ENCODE peak calls at places on chromosomes 12 and 14, in six cellular contexts. One of them, this sample, is unnamed.

GRCh38 chr14:68526420-68527105 is 266.3 kb downstream of the ZFP36L1 start:
- DNase-seq in GM12865: no peak
- DNase-seq in fibroblast of lung: no peak
- DNase-seq in ovary: no peak
- DNase-seq in thyroid gland: peak; percentile 61
- DNase-seq in fibroblast of the aortic adventitia: peak; percentile 37
- DNase-seq in this sample: no peak

GRCh38 chr12:87439990-87440827 is 589.0 kb downstream of the C12orf50 start:
- DNase-seq in fibroblast of the aortic adventitia: peak; percentile 96
- DNase-seq in GM12865: no peak
- DNase-seq in ovary: no peak
- DNase-seq in thyroid gland: no peak
- DNase-seq in fibroblast of lung: peak; percentile 92
- DNase-seq in this sample: no peak

GRCh38 chr14:85934123-85934885 is 404.4 kb downstream of the FLRT2 start:
- DNase-seq in thyroid gland: no peak
- DNase-seq in fibroblast of lung: peak; percentile 21
- DNase-seq in fibroblast of the aortic adventitia: peak; percentile 4
- DNase-seq in GM12865: peak; percentile 81
- DNase-seq in ovary: peak; percentile 13
- DNase-seq in this sample: peak; percentile 38

GRCh38 chr12:114440450-114441383 is 34.8 kb upstream of the TBX5 start:
- DNase-seq in GM12865: no peak
- DNase-seq in thyroid gland: no peak
- DNase-seq in fibroblast of lung: no peak
- DNase-seq in fibroblast of the aortic adventitia: no peak
- DNase-seq in ovary: no peak
- DNase-seq in this sample: no peak

GRCh38 chr12:4108803-4109345 is 164.7 kb upstream of the CCND2 start:
- DNase-seq in ovary: no peak
- DNase-seq in thyroid gland: no peak
- DNase-seq in GM12865: no peak
- DNase-seq in fibroblast of the aortic adventitia: no peak
- DNase-seq in fibroblast of lung: no peak
- DNase-seq in this sample: no peak

GRCh38 chr12:52824741-52825410 is 9.2 kb downstream of the KRT79 start:
- DNase-seq in ovary: no peak
- DNase-seq in fibroblast of lung: no peak
- DNase-seq in fibroblast of the aortic adventitia: no peak
- DNase-seq in thyroid gland: no peak
- DNase-seq in GM12865: no peak
- DNase-seq in this sample: no peak

GRCh38 chr12:9112076-9112853 is 3.5 kb downstream of the A2M start:
- DNase-seq in fibroblast of the aortic adventitia: no peak
- DNase-seq in GM12865: no peak
- DNase-seq in fibroblast of lung: no peak
- DNase-seq in ovary: no peak
- DNase-seq in thyroid gland: no peak
- DNase-seq in this sample: no peak

GRCh38 chr14:75514673-75515630 is 7.3 kb upstream of the BATF start:
- DNase-seq in ovary: no peak
- DNase-seq in thyroid gland: peak; percentile 37
- DNase-seq in fibroblast of the aortic adventitia: peak; percentile 30
- DNase-seq in GM12865: peak; percentile 90
- DNase-seq in fibroblast of lung: peak; percentile 41
- DNase-seq in this sample: no peak

GRCh38 chr14:81247271-81247766 is 26.6 kb upstream of the GTF2A1 start:
- DNase-seq in fibroblast of lung: no peak
- DNase-seq in ovary: no peak
- DNase-seq in GM12865: no peak
- DNase-seq in thyroid gland: peak; percentile 72
- DNase-seq in fibroblast of the aortic adventitia: no peak
- DNase-seq in this sample: no peak

GRCh38 chr12:22856120-22856699 is 231.2 kb downstream of the ETNK1 start:
- DNase-seq in fibroblast of lung: peak; percentile 67
- DNase-seq in ovary: no peak
- DNase-seq in fibroblast of the aortic adventitia: peak; percentile 69
- DNase-seq in thyroid gland: no peak
- DNase-seq in GM12865: peak; percentile 9
- DNase-seq in this sample: peak; percentile 10

GRCh38 chr12:15001733-15002471 is 29.1 kb downstream of the PDE6H start:
- DNase-seq in ovary: peak; percentile 63
- DNase-seq in thyroid gland: peak; percentile 51
- DNase-seq in GM12865: no peak
- DNase-seq in fibroblast of lung: peak; percentile 36
- DNase-seq in fibroblast of the aortic adventitia: peak; percentile 44
- DNase-seq in this sample: no peak

GRCh38 chr14:106308839-106309389 is 782.5 kb downstream of the TMEM121 start:
- DNase-seq in GM12865: peak; percentile 92
- DNase-seq in thyroid gland: no peak
- DNase-seq in ovary: no peak
- DNase-seq in fibroblast of the aortic adventitia: no peak
- DNase-seq in fibroblast of lung: no peak
- DNase-seq in this sample: peak; percentile 81

GRCh38 chr12:93825501-93825888 is 148.3 kb downstream of the CRADD start:
- DNase-seq in fibroblast of the aortic adventitia: peak; percentile 56
- DNase-seq in ovary: no peak
- DNase-seq in fibroblast of lung: no peak
- DNase-seq in thyroid gland: no peak
- DNase-seq in GM12865: no peak
- DNase-seq in this sample: no peak

GRCh38 chr14:88604213-88604612 is 41.4 kb downstream of the ZC3H14 start:
- DNase-seq in thyroid gland: no peak
- DNase-seq in fibroblast of the aortic adventitia: no peak
- DNase-seq in ovary: no peak
- DNase-seq in fibroblast of lung: no peak
- DNase-seq in GM12865: peak; percentile 33
- DNase-seq in this sample: no peak

GRCh38 chr12:111766608-111767361 is at the start of gene ALDH2:
- DNase-seq in ovary: peak; percentile 84
- DNase-seq in fibroblast of lung: peak; percentile 61
- DNase-seq in GM12865: peak; percentile 61
- DNase-seq in thyroid gland: peak; percentile 78
- DNase-seq in fibroblast of the aortic adventitia: peak; percentile 47
- DNase-seq in this sample: peak; percentile 70

GRCh38 chr12:90199008-90199407 is 490.4 kb upstream of the ATP2B1 start:
- DNase-seq in fibroblast of the aortic adventitia: peak; percentile 17
- DNase-seq in fibroblast of lung: peak; percentile 7
- DNase-seq in thyroid gland: no peak
- DNase-seq in ovary: no peak
- DNase-seq in GM12865: no peak
- DNase-seq in this sample: no peak

GRCh38 chr12:47885012-47885501 is 19.7 kb downstream of the VDR start:
- DNase-seq in GM12865: peak; percentile 82
- DNase-seq in fibroblast of lung: no peak
- DNase-seq in thyroid gland: no peak
- DNase-seq in fibroblast of the aortic adventitia: no peak
- DNase-seq in ovary: no peak
- DNase-seq in this sample: peak; percentile 58

GRCh38 chr12:93167841-93168492 is 209.8 kb upstream of the NUDT4 start:
- DNase-seq in thyroid gland: no peak
- DNase-seq in fibroblast of lung: no peak
- DNase-seq in GM12865: peak; percentile 89
- DNase-seq in ovary: no peak
- DNase-seq in fibroblast of the aortic adventitia: no peak
- DNase-seq in this sample: peak; percentile 54

DNA sequence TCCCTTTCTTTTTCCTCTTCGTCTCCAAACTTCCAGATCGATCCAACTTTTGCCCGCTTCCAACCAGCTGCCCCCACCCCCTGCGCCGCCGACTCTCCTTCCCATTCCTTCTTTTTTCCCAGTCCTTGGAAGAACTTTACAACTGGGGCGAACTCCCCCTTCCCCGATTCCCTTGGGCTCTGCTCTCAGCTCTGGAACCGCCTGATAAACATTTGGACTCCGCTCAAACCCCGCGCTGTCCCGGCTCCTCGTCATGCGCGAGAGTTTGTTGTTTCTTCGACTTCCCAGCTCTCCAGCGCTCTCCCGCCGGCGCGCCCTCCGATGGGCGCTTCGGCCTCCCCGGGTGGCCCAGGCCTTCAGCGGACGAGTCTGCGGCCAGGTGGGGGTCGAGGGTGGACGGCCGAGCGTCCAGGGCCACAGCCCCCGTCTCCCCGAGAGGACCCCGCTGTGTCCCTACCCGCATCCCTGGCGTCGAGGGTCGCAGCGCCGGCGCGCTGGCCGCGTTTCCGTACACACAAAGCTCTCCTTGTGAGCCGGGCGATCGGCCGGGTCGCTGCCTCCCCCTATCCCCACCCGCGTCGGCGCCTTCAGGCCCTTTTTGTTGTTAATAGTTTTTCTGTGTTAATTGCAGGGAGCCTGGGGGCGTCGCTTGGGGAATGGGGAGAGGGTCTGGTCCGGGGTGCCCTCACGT is 819 bp downstream of the MMP14 start:
- DNase-seq in GM12865: no peak
- DNase-seq in fibroblast of lung: peak; percentile 46
- DNase-seq in fibroblast of the aortic adventitia: peak; percentile 68
- DNase-seq in thyroid gland: peak; percentile 71
- DNase-seq in ovary: peak; percentile 83
- DNase-seq in this sample: no peak
- TF ChIP-seq CTCF in GM12865: no peak
- TF ChIP-seq CTCF in fibroblast of lung: no peak
- TF ChIP-seq CTCF in fibroblast of the aortic adventitia: no peak
- TF ChIP-seq CTCF in thyroid gland: no peak
- TF ChIP-seq CTCF in ovary: no peak
- TF ChIP-seq CTCF in this sample: no peak

DNA sequence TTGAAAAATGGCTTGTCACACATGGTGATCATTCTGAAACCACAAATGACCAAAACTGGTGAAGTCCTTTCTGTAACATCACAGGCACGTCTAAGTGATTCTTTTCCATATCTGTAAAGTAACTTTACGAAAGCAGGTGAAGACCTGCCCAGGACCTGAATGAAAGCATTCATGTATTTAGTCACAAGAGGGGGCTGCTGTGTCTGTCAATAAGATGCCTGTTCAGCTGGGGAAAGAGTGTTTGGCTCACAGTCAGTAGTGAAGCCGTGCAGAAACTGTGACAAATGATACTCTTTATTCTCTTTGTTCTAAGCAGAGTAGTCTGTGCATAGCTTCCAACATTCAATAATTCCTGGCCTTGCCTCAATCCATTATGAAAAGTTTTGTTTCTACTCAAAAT is 373.5 kb upstream of the OR4E1 start:
- DNase-seq in GM12865: peak; percentile 55
- DNase-seq in thyroid gland: peak; percentile 79
- DNase-seq in fibroblast of the aortic adventitia: no peak
- DNase-seq in fibroblast of lung: no peak
- DNase-seq in ovary: no peak
- DNase-seq in this sample: peak; percentile 34
- TF ChIP-seq CTCF in GM12865: peak; percentile 37
- TF ChIP-seq CTCF in thyroid gland: no peak
- TF ChIP-seq CTCF in fibroblast of the aortic adventitia: no peak
- TF ChIP-seq CTCF in fibroblast of lung: no peak
- TF ChIP-seq CTCF in ovary: no peak
- TF ChIP-seq CTCF in this sample: peak; percentile 11

DNA sequence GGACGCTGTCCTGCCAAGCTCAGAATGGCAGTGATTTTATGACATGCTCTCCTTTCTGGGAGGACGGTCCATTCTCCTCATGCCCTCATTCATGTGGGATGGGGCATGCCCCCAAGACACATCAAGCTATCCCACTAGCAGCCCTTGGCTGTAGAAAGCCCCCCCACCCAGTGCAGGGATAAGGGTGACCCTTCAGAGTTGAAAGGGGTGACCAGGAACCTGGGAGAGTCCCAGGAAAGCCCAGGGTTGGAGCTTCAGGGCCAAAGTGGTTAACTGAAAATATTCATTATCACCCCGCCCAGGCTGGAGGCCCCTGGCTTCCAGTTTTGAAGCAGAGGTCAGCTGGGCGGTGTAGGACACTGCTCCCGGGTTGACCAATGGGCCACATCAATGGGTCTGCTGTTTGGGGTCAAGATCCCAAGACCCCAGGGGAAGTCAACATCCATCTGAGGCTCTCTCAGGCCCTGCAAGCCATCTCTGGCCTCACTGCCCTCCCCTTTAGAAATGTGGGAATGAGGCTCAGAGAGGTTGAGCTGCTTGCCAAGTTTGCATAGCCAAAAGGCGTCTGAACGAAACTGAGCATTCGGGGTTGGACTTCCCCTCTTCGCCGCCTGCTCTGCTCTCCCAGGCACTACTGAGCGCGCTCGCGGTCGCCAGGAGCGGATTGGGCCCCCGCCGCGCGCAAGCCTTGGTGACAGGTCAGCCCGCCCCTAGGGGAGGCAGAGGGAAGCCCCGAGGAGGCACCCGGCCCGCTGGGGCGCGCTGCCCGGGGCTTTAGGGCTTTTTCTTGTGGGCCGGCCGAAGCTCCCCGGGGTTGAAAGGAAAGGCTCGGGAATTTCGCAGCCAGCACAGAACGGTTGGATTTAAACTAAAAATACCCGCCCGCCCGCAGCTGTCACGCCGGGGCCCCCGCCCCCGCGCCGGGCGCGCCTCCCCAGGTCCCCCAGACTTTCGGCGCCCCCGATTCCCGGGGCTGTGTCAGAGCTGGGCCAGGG is 630 bp downstream of the SYNE3 start:
- DNase-seq in ovary: peak; percentile 66
- DNase-seq in fibroblast of the aortic adventitia: peak; percentile 70
- DNase-seq in fibroblast of lung: no peak
- DNase-seq in GM12865: peak; percentile 95
- DNase-seq in thyroid gland: peak; percentile 70
- DNase-seq in this sample: peak; percentile 94
- TF ChIP-seq CTCF in ovary: no peak
- TF ChIP-seq CTCF in fibroblast of the aortic adventitia: peak; percentile 44
- TF ChIP-seq CTCF in fibroblast of lung: peak; percentile 25
- TF ChIP-seq CTCF in GM12865: peak; percentile 42
- TF ChIP-seq CTCF in thyroid gland: no peak
- TF ChIP-seq CTCF in this sample: no peak

GRCh38 chr14:23033801-23034497 is 751 bp downstream of the PSMB5 start:
- DNase-seq in fibroblast of the aortic adventitia: peak; percentile 11
- DNase-seq in GM12865: no peak
- DNase-seq in ovary: no peak
- DNase-seq in thyroid gland: no peak
- DNase-seq in fibroblast of lung: no peak
- DNase-seq in this sample: no peak

GRCh38 chr14:23025181-23025788 is 9.4 kb downstream of the PSMB5 start:
- DNase-seq in thyroid gland: no peak
- DNase-seq in GM12865: no peak
- DNase-seq in fibroblast of the aortic adventitia: no peak
- DNase-seq in ovary: no peak
- DNase-seq in fibroblast of lung: peak; percentile 14
- DNase-seq in this sample: no peak

GRCh38 chr14:23024612-23025075 is 10.1 kb downstream of the PSMB5 start:
- DNase-seq in ovary: no peak
- DNase-seq in fibroblast of lung: no peak
- DNase-seq in thyroid gland: no peak
- DNase-seq in fibroblast of the aortic adventitia: no peak
- DNase-seq in GM12865: no peak
- DNase-seq in this sample: no peak

GRCh38 chr14:23030936-23031335 is 3.8 kb downstream of the PSMB5 start:
- DNase-seq in GM12865: no peak
- DNase-seq in fibroblast of the aortic adventitia: no peak
- DNase-seq in fibroblast of lung: no peak
- DNase-seq in thyroid gland: no peak
- DNase-seq in ovary: no peak
- DNase-seq in this sample: no peak

GRCh38 chr14:23028800-23029199 is 5.9 kb downstream of the PSMB5 start:
- DNase-seq in thyroid gland: no peak
- DNase-seq in fibroblast of lung: no peak
- DNase-seq in GM12865: no peak
- DNase-seq in ovary: no peak
- DNase-seq in fibroblast of the aortic adventitia: no peak
- DNase-seq in this sample: no peak
- TF ChIP-seq CTCF in thyroid gland: no peak
- TF ChIP-seq CTCF in fibroblast of lung: no peak
- TF ChIP-seq CTCF in GM12865: no peak
- TF ChIP-seq CTCF in ovary: no peak
- TF ChIP-seq CTCF in fibroblast of the aortic adventitia: no peak
- TF ChIP-seq CTCF in this sample: no peak